ENCODE peak calls at places on chromosomes 7 and 10, in six cellular contexts. C is stomach, U is uterus, L is upper lobe of left lung, E is ovary, H is esophagus squamous epithelium. P is an unnamed sample.

GRCh38 chr7:125661-126060 is 66.7 kb upstream of the FAM20C start:
- DNase-seq in C (no peak), U (no peak), L (no peak), E (no peak), H (no peak), P (no peak)

GRCh38 chr7:156475666-156476065 is 164.9 kb upstream of the RNF32 start:
- DNase-seq in C (no peak), U (no peak), L (no peak), E (peak; percentile 25), H (no peak), P (peak; percentile 83)

GRCh38 chr10:3852147-3852904 is 67.3 kb upstream of the KLF6 start:
- DNase-seq in C (peak; percentile 93), U (peak; percentile 94), L (no peak), E (peak; percentile 77), H (no peak), P (peak; percentile 78)

GRCh38 chr7:68629-69028 is 123.7 kb upstream of the FAM20C start:
- DNase-seq in C (no peak), U (no peak), L (no peak), E (no peak), H (no peak), P (no peak)

GRCh38 chr7:33040803-33041516 is 21.6 kb downstream of the NT5C3A start:
- DNase-seq in C (peak; percentile 66), U (no peak), L (no peak), E (no peak), H (peak; percentile 8), P (peak; percentile 45)

GRCh38 chr7:80841566-80842478 is 77.0 kb downstream of the SEMA3C start:
- DNase-seq in C (no peak), U (no peak), L (no peak), E (no peak), H (no peak), P (no peak)

GRCh38 chr7:23931633-23932032 is 221.6 kb downstream of the STK31 start:
- DNase-seq in C (no peak), U (no peak), L (no peak), E (no peak), H (no peak), P (no peak)

GRCh38 chr7:18064242-18064838 is 36.7 kb upstream of the PRPS1L1 start:
- DNase-seq in C (no peak), U (no peak), L (no peak), E (no peak), H (no peak), P (no peak)

GRCh38 chr10:121195524-121195910 is 344.4 kb downstream of the WDR11 start:
- DNase-seq in C (no peak), U (no peak), L (no peak), E (no peak), H (no peak), P (no peak)

GRCh38 chr10:42998481-42999384 is 78.1 kb upstream of the RET start:
- DNase-seq in C (no peak), U (no peak), L (no peak), E (no peak), H (no peak), P (no peak)

GRCh38 chr10:22369433-22370072 is 24.3 kb downstream of the SPAG6 start:
- DNase-seq in C (no peak), U (no peak), L (no peak), E (no peak), H (no peak), P (no peak)

GRCh38 chr7:85156661-85157213 is 30.1 kb downstream of the SEMA3D start:
- DNase-seq in C (no peak), U (no peak), L (no peak), E (no peak), H (no peak), P (no peak)

GRCh38 chr7:130901209-130901783 is 167.3 kb upstream of the KLF14 start:
- DNase-seq in C (peak; percentile 65), U (peak; percentile 87), L (no peak), E (peak; percentile 67), H (no peak), P (peak; percentile 66)

GRCh38 chr7:156156734-156157408 is 344.6 kb upstream of the SHH start:
- DNase-seq in C (peak; percentile 72), U (no peak), L (peak; percentile 56), E (no peak), H (no peak), P (peak; percentile 87)

GRCh38 chr7:134792968-134793367 is 13.5 kb downstream of the CALD1 start:
- DNase-seq in C (no peak), U (no peak), L (peak; percentile 54), E (no peak), H (no peak), P (peak; percentile 28)

GRCh38 chr7:92735707-92736106 is 100.7 kb downstream of the CDK6 start:
- DNase-seq in C (no peak), U (no peak), L (no peak), E (no peak), H (no peak), P (no peak)

DNA sequence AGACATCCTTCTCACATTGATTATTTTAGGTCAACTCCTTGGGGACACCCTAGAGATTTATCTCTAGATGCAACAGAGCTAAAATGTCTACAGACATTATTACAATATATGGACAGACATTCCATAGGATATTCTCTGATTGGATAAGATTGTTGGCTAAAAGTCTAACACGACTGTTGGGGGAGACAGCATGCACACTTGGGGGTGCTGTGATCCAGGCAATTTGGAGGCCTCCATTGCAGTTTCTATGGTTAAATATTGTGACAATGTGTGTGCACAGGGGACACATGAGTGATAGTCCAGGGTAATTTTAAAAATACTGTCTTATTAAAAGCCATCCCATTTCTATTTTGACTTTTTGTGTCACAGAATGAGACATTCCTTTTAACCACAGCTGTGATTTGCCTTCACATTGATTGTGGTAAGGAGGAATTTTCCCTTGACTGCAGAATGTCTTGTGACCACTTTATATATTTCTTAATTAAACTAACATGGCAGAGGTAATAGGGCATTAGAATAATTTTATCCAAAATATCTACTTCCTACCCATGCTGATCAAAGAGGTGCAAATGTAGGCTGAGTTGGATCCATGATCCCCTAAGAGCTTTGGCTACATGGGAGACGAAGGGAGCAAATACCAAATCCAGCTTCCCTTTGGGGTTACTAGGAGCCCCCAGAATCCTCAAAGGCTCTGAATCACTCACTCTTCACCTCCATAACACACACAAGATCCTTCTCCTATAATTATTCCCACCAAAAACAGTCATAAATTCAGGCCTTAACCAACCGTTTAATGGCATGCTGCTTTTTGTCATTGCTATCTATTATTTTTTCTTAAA is 7.3 kb downstream of the TFPI2 start:
- DNase-seq in C (no peak), U (no peak), L (no peak), E (no peak), H (no peak), P (no peak)
- TF ChIP-seq POLR2A in C (no peak), U (no peak), L (no peak), E (no peak), H (no peak), P (no peak)

GRCh38 chr10:100997364-100998182 is 2.0 kb upstream of the LZTS2 start:
- DNase-seq in C (peak; percentile 84), U (peak; percentile 69), L (peak; percentile 96), E (peak; percentile 74), H (no peak), P (peak; percentile 85)
- TF ChIP-seq POLR2A in C (no peak), U (peak; percentile 35), L (no peak), E (no peak), H (peak; percentile 6), P (no peak)

GRCh38 chr10:102226542-102226870 is 407 bp downstream of the ELOVL3 start:
- DNase-seq in C (no peak), U (no peak), L (peak; percentile 79), E (no peak), H (no peak), P (no peak)

GRCh38 chr10:102222798-102223197 is 3.3 kb upstream of the ELOVL3 start:
- DNase-seq in C (no peak), U (no peak), L (no peak), E (no peak), H (no peak), P (no peak)

GRCh38 chr10:102227050-102227449 is 951 bp downstream of the ELOVL3 start:
- DNase-seq in C (no peak), U (no peak), L (peak; percentile 22), E (no peak), H (no peak), P (no peak)

GRCh38 chr10:102229810-102230263 is 3.7 kb downstream of the ELOVL3 start:
- DNase-seq in C (peak; percentile 92), U (peak; percentile 79), L (peak; percentile 95), E (peak; percentile 75), H (no peak), P (peak; percentile 83)

GRCh38 chr10:102225646-102226541 is at the start of gene ELOVL3:
- DNase-seq in C (peak; percentile 94), U (peak; percentile 94), L (peak; percentile 94), E (peak; percentile 88), H (peak; percentile 57), P (peak; percentile 96)
- TF ChIP-seq POLR2A in C (no peak), U (peak; percentile 34), L (no peak), E (no peak), H (no peak), P (peak; percentile 41)

DNA sequence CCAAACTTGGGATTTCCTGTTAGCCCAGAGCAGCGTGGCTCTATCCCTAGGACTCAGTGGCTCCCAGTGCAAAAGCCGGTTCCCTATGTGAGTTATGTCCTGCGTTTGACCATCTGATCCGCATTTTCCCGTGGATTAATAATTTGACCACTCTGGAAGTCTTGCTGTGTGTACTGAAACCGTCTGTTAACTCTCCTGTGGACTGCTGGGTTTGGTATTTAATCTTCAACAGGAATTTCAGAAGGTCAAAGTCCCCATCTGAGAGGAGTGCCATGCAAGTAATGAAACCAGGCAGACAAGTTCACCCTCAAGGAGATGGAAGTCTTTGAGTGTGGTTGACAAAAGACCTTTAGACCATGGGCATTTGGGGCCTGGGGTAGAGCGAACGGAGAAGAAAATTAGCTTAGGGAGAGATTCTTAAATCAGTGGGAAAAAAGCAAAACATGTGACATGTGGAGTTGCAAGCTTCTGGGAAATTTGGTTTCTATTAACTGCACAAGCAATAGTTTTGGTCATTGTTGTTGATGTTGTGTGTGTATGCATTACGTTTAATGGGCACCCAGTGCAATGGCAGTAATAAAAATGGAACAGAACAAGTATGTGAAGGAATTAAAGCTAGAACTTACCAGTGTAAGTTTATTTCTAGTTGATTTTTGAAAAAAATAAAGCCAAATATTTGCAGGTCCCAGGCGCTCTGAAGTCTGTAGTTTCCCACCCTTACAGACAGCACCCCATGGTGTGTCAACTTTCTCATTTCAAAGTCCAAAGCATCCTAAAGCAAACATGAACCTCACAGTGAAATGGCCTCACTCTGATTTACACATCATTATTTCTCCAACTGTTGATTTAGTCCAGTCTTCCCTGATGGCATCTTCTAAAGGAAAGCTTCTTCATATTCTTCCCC is 38.3 kb downstream of the LYZL1 start:
- DNase-seq in C (no peak), U (no peak), L (no peak), E (no peak), H (no peak), P (no peak)
- TF ChIP-seq POLR2A in C (no peak), U (no peak), L (no peak), E (no peak), H (no peak), P (no peak)

GRCh38 chr10:18653112-18653511 is 1.7 kb upstream of the NSUN6 start:
- DNase-seq in C (no peak), U (no peak), L (no peak), E (no peak), H (no peak), P (no peak)

GRCh38 chr10:18647945-18648344 is 3.4 kb downstream of the NSUN6 start:
- DNase-seq in C (no peak), U (no peak), L (no peak), E (no peak), H (no peak), P (no peak)

GRCh38 chr10:18651324-18652007 is at the start of gene NSUN6:
- DNase-seq in C (peak; percentile 93), U (peak; percentile 91), L (peak; percentile 97), E (peak; percentile 89), H (peak; percentile 58), P (peak; percentile 93)

GRCh38 chr10:18649364-18649959 is 1.9 kb downstream of the NSUN6 start:
- DNase-seq in C (no peak), U (no peak), L (no peak), E (no peak), H (no peak), P (no peak)

GRCh38 chr10:18650618-18651017 is 769 bp downstream of the NSUN6 start:
- DNase-seq in C (no peak), U (no peak), L (no peak), E (no peak), H (no peak), P (no peak)
- TF ChIP-seq POLR2A in C (no peak), U (no peak), L (no peak), E (no peak), H (no peak), P (no peak)